ENCODE peak calls at places on chromosomes 12 and 14, in five cellular contexts. K is ovary; F is AG09309; N is CD8-positive, alpha-beta T cell; A is neural crest cell. P is an unnamed sample.

GRCh38 chr14:94501588-94502516 is 7.4 kb downstream of the SERPINA12 start:
- DNase-seq in N (no peak), F (no peak), K (no peak), A (no peak), P (no peak)

GRCh38 chr12:12877789-12878455 is 13.4 kb upstream of the GPRC5A start:
- DNase-seq in K (no peak), A (no peak), N (no peak), F (no peak), P (no peak)

GRCh38 chr12:26113853-26114719 is 10.8 kb downstream of the BHLHE41 start:
- DNase-seq in A (peak), F (peak), N (peak), K (peak), P (peak)

GRCh38 chr14:35383569-35384385 is 20.8 kb downstream of the NFKBIA start:
- DNase-seq in A (no peak), K (no peak), N (no peak), F (no peak), P (no peak)

GRCh38 chr14:72607386-72608125 is 286.3 kb downstream of the DPF3 start:
- DNase-seq in A (no peak), N (no peak), F (no peak), K (no peak), P (peak)

GRCh38 chr12:1776139-1776975 is 44.0 kb upstream of the LRTM2 start:
- DNase-seq in N (no peak), K (no peak), A (no peak), F (peak), P (no peak)

GRCh38 chr12:116687888-116688287 is 50.0 kb downstream of the SPRING1 start:
- DNase-seq in F (no peak), N (no peak), A (peak), K (no peak), P (no peak)

GRCh38 chr12:64943686-64944085 is 119.2 kb downstream of the TBC1D30 start:
- DNase-seq in K (no peak), A (no peak), N (no peak), F (peak), P (no peak)

GRCh38 chr12:2017724-2018337 is 13.6 kb upstream of the DCP1B start:
- DNase-seq in F (no peak), N (no peak), K (no peak), A (no peak), P (no peak)

GRCh38 chr12:120846721-120847120 is 57.4 kb downstream of the SPPL3 start:
- DNase-seq in F (no peak), K (no peak), A (no peak), N (no peak), P (no peak)

GRCh38 chr12:89179983-89180382 is 172.3 kb downstream of the DUSP6 start:
- DNase-seq in F (peak), A (no peak), N (no peak), K (no peak), P (no peak)

GRCh38 chr12:124867389-124867930 is 3.8 kb upstream of the SCARB1 start:
- DNase-seq in A (no peak), N (no peak), K (no peak), F (no peak), P (no peak)

GRCh38 chr14:95529242-95529641 is 5.6 kb upstream of the GLRX5 start:
- DNase-seq in A (no peak), F (no peak), K (no peak), N (no peak), P (no peak)

GRCh38 chr12:67415473-67415872 is 146.3 kb downstream of the CAND1 start:
- DNase-seq in F (peak), A (no peak), K (no peak), N (no peak), P (no peak)

GRCh38 chr14:44384093-44384492 is 123.0 kb downstream of the FSCB start:
- DNase-seq in N (no peak), A (no peak), K (no peak), F (no peak), P (no peak)

GRCh38 chr14:64465208-64465821 is at the start of gene AKAP5:
- DNase-seq in F (no peak), A (peak), N (peak), K (peak), P (peak)

GRCh38 chr14:64463873-64464272 is 1.4 kb upstream of the AKAP5 start:
- DNase-seq in A (no peak), K (no peak), N (no peak), F (no peak), P (no peak)

GRCh38 chr14:64464695-64465094 is 604 bp upstream of the AKAP5 start:
- DNase-seq in F (no peak), N (no peak), A (no peak), K (no peak), P (no peak)

GRCh38 chr14:64467131-64467530 is 1.8 kb downstream of the AKAP5 start:
- DNase-seq in A (no peak), F (no peak), N (no peak), K (no peak), P (no peak)

GRCh38 chr14:64465856-64466554 is 706 bp downstream of the AKAP5 start:
- DNase-seq in A (peak), F (peak), N (no peak), K (peak), P (no peak)
- TF ChIP-seq CTCF in A (peak), F (peak), N (no peak), K (peak), P (no peak)

DNA sequence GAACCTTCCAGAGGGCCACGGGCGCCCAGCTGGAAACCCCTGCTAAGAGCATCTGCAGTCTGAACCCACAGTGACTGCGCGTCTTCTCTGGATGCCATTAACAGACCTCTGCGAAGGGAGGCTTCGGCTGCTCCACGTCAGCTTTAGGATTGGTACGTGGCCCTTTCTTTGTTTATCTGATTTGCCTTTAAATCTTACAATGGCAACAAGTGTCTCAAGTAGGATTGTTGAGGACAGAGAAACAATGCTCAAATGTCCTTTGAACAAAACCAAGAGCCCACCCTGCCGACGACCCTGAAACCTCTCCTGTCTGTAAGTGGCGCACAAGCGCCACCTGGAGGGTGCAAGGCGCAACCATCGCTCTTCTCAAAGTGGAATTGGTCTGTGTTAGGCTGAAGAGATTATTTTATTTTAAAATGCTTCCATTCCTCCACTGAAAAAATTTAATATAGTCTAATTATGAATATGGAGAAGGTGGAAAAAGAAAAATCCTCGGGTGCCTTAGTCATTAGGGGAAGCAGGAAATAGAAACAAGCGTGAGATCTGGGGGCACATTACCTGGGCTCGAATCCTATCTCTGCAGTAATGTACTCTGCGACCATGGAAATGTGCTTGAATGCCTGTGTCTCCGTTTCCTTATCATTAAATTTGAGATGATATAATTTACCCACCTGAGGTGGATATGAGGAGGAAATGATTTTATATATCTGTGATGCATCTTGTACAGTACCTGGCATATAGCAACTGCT is 82.6 kb upstream of the PTPRB start:
- DNase-seq in A (peak), F (no peak), N (peak), K (no peak), P (peak)
- TF ChIP-seq CTCF in A (peak), F (peak), N (peak), K (peak), P (peak)

GRCh38 chr12:71848212-71848611 is 8.7 kb downstream of the TBC1D15 start:
- DNase-seq in K (no peak), A (no peak), N (no peak), F (no peak), P (no peak)

GRCh38 chr12:71849109-71849851 is 9.7 kb downstream of the TBC1D15 start:
- DNase-seq in K (no peak), A (no peak), F (no peak), N (no peak), P (no peak)

GRCh38 chr12:71846322-71846940 is 6.9 kb downstream of the TBC1D15 start:
- DNase-seq in F (no peak), K (no peak), N (no peak), A (no peak), P (no peak)
- TF ChIP-seq CTCF in F (peak), K (no peak), N (peak), A (peak), P (peak)

DNA sequence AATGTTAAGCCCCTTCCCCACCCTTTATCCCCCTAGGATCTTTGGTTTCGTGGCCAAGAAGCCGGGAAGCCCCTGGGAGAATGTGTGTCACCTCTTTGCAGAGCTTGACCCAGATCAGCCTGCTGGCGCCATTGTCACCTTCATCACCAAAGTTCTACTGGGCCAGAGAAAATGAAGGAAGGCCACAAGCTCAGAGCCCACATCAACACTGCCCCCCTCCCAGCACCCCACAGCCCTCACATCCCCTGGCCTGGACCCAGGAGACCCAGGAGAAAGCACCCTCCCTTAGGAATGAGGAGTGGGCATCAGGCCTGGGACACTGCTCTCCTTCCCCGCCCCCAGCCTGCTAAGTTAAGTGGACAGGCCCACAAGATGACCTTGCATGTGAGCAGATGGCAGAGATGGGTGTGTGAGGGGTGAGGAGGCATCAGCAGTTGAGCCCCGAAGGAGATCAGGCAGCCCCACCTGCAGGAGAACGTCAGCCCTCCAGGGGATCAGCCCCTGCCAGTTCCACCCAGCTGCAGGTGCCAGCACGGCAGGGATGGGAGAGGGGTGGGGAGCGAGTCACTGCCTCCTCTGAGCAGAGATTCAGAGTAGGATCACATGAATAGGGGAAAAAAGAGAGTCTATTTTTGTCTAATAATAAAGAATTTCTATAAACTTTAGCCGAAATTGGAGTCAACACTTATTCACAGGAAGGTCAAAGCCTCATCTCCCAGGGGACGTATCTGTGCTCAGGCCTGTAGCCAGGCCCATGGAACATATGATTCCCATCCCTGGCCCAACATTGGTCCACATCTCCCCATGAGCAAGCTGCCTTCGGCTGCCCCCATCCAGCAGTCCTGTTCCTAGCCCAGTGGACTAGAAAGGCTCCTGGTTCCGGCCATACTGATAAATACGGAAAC is 14.1 kb downstream of the TNS2 start:
- DNase-seq in K (peak), F (peak), A (no peak), N (no peak), P (no peak)
- TF ChIP-seq CTCF in K (no peak), F (no peak), A (no peak), N (no peak), P (no peak)

P was measured in natural killer cell.